ENCODE peak calls at places on chromosomes 5 and 9, in nine cellular contexts. One of them, this sample, is unnamed.
A peak's percentile ranks its signal among the peaks of the same experiment; 100 is the strongest.

GRCh38 chr5:147055850-147056523 is 177.4 kb upstream of the PPP2R2B start:
- DNase-seq in T-cell: no peak
- DNase-seq in neural progenitor cell: peak; percentile 37
- DNase-seq in fibroblast of lung: no peak
- DNase-seq in OCI-M1: no peak
- DNase-seq in AG09319: no peak
- DNase-seq in T-helper 9 cell: no peak
- DNase-seq in mucosa of descending colon: no peak
- DNase-seq in stimulated activated CD4-positive, alpha-beta T cell treated with anti-CD3 and anti-CD28 coated beads, Interleukin-2, amount 100 ng/mL, for 48 hours: no peak
- DNase-seq in this sample: no peak

GRCh38 chr5:159582756-159583523 is 252.7 kb upstream of the IL12B start:
- DNase-seq in T-helper 9 cell: no peak
- DNase-seq in T-cell: no peak
- DNase-seq in AG09319: no peak
- DNase-seq in mucosa of descending colon: no peak
- DNase-seq in neural progenitor cell: no peak
- DNase-seq in fibroblast of lung: peak; percentile 43
- DNase-seq in OCI-M1: no peak
- DNase-seq in stimulated activated CD4-positive, alpha-beta T cell treated with anti-CD3 and anti-CD28 coated beads, Interleukin-2, amount 100 ng/mL, for 48 hours: no peak
- DNase-seq in this sample: no peak

GRCh38 chr9:133594310-133594709 is 14.9 kb downstream of the FAM163B start:
- DNase-seq in mucosa of descending colon: no peak
- DNase-seq in AG09319: no peak
- DNase-seq in fibroblast of lung: no peak
- DNase-seq in T-helper 9 cell: no peak
- DNase-seq in neural progenitor cell: no peak
- DNase-seq in OCI-M1: no peak
- DNase-seq in stimulated activated CD4-positive, alpha-beta T cell treated with anti-CD3 and anti-CD28 coated beads, Interleukin-2, amount 100 ng/mL, for 48 hours: no peak
- DNase-seq in T-cell: no peak
- DNase-seq in this sample: no peak

GRCh38 chr5:35161637-35162248 is 68.5 kb downstream of the PRLR start:
- DNase-seq in fibroblast of lung: no peak
- DNase-seq in AG09319: no peak
- DNase-seq in OCI-M1: no peak
- DNase-seq in T-cell: no peak
- DNase-seq in T-helper 9 cell: no peak
- DNase-seq in stimulated activated CD4-positive, alpha-beta T cell treated with anti-CD3 and anti-CD28 coated beads, Interleukin-2, amount 100 ng/mL, for 48 hours: no peak
- DNase-seq in neural progenitor cell: no peak
- DNase-seq in mucosa of descending colon: no peak
- DNase-seq in this sample: no peak

GRCh38 chr5:149831492-149831891 is 101.4 kb downstream of the PPARGC1B start:
- DNase-seq in mucosa of descending colon: no peak
- DNase-seq in AG09319: no peak
- DNase-seq in T-helper 9 cell: no peak
- DNase-seq in neural progenitor cell: no peak
- DNase-seq in stimulated activated CD4-positive, alpha-beta T cell treated with anti-CD3 and anti-CD28 coated beads, Interleukin-2, amount 100 ng/mL, for 48 hours: peak; percentile 30
- DNase-seq in OCI-M1: no peak
- DNase-seq in fibroblast of lung: no peak
- DNase-seq in T-cell: no peak
- DNase-seq in this sample: no peak

GRCh38 chr5:152349683-152350526 is 55.2 kb downstream of the NMUR2 start:
- DNase-seq in AG09319: no peak
- DNase-seq in neural progenitor cell: peak; percentile 68
- DNase-seq in fibroblast of lung: peak; percentile 24
- DNase-seq in T-helper 9 cell: peak; percentile 2
- DNase-seq in mucosa of descending colon: peak; percentile 32
- DNase-seq in OCI-M1: peak; percentile 46
- DNase-seq in T-cell: no peak
- DNase-seq in stimulated activated CD4-positive, alpha-beta T cell treated with anti-CD3 and anti-CD28 coated beads, Interleukin-2, amount 100 ng/mL, for 48 hours: peak; percentile 11
- DNase-seq in this sample: peak; percentile 12

GRCh38 chr9:134088064-134088725 is 20.4 kb upstream of the BRD3 start:
- DNase-seq in T-helper 9 cell: no peak
- DNase-seq in neural progenitor cell: no peak
- DNase-seq in OCI-M1: no peak
- DNase-seq in stimulated activated CD4-positive, alpha-beta T cell treated with anti-CD3 and anti-CD28 coated beads, Interleukin-2, amount 100 ng/mL, for 48 hours: no peak
- DNase-seq in mucosa of descending colon: peak; percentile 11
- DNase-seq in T-cell: no peak
- DNase-seq in AG09319: no peak
- DNase-seq in fibroblast of lung: no peak
- DNase-seq in this sample: no peak

GRCh38 chr9:131167936-131168335 is 42.5 kb downstream of the NUP214 start:
- DNase-seq in mucosa of descending colon: no peak
- DNase-seq in T-cell: no peak
- DNase-seq in fibroblast of lung: no peak
- DNase-seq in OCI-M1: no peak
- DNase-seq in T-helper 9 cell: no peak
- DNase-seq in AG09319: no peak
- DNase-seq in stimulated activated CD4-positive, alpha-beta T cell treated with anti-CD3 and anti-CD28 coated beads, Interleukin-2, amount 100 ng/mL, for 48 hours: no peak
- DNase-seq in neural progenitor cell: no peak
- DNase-seq in this sample: no peak

GRCh38 chr9:114989600-114990410 is 59.4 kb upstream of the TNFSF8 start:
- DNase-seq in mucosa of descending colon: no peak
- DNase-seq in T-cell: peak; percentile 26
- DNase-seq in neural progenitor cell: no peak
- DNase-seq in T-helper 9 cell: no peak
- DNase-seq in stimulated activated CD4-positive, alpha-beta T cell treated with anti-CD3 and anti-CD28 coated beads, Interleukin-2, amount 100 ng/mL, for 48 hours: peak; percentile 55
- DNase-seq in OCI-M1: no peak
- DNase-seq in AG09319: no peak
- DNase-seq in fibroblast of lung: no peak
- DNase-seq in this sample: no peak

GRCh38 chr9:134488901-134489280 is 152.7 kb upstream of the COL5A1 start:
- DNase-seq in fibroblast of lung: no peak
- DNase-seq in AG09319: no peak
- DNase-seq in neural progenitor cell: no peak
- DNase-seq in stimulated activated CD4-positive, alpha-beta T cell treated with anti-CD3 and anti-CD28 coated beads, Interleukin-2, amount 100 ng/mL, for 48 hours: no peak
- DNase-seq in OCI-M1: no peak
- DNase-seq in T-helper 9 cell: no peak
- DNase-seq in T-cell: no peak
- DNase-seq in mucosa of descending colon: no peak
- DNase-seq in this sample: no peak

GRCh38 chr9:38109601-38110000 is 40.6 kb upstream of the SHB start:
- DNase-seq in OCI-M1: no peak
- DNase-seq in AG09319: no peak
- DNase-seq in stimulated activated CD4-positive, alpha-beta T cell treated with anti-CD3 and anti-CD28 coated beads, Interleukin-2, amount 100 ng/mL, for 48 hours: no peak
- DNase-seq in T-helper 9 cell: no peak
- DNase-seq in fibroblast of lung: no peak
- DNase-seq in T-cell: no peak
- DNase-seq in mucosa of descending colon: no peak
- DNase-seq in neural progenitor cell: no peak
- DNase-seq in this sample: no peak

GRCh38 chr5:73709536-73710129 is 83.6 kb downstream of the ARHGEF28 start:
- DNase-seq in AG09319: no peak
- DNase-seq in T-helper 9 cell: no peak
- DNase-seq in mucosa of descending colon: no peak
- DNase-seq in OCI-M1: no peak
- DNase-seq in T-cell: no peak
- DNase-seq in stimulated activated CD4-positive, alpha-beta T cell treated with anti-CD3 and anti-CD28 coated beads, Interleukin-2, amount 100 ng/mL, for 48 hours: no peak
- DNase-seq in neural progenitor cell: no peak
- DNase-seq in fibroblast of lung: no peak
- DNase-seq in this sample: no peak

GRCh38 chr5:172733179-172733973 is 37.6 kb downstream of the DUSP1 start:
- DNase-seq in T-helper 9 cell: no peak
- DNase-seq in AG09319: peak; percentile 99
- DNase-seq in mucosa of descending colon: peak; percentile 68
- DNase-seq in neural progenitor cell: peak; percentile 42
- DNase-seq in T-cell: no peak
- DNase-seq in stimulated activated CD4-positive, alpha-beta T cell treated with anti-CD3 and anti-CD28 coated beads, Interleukin-2, amount 100 ng/mL, for 48 hours: no peak
- DNase-seq in OCI-M1: no peak
- DNase-seq in fibroblast of lung: peak; percentile 94
- DNase-seq in this sample: peak; percentile 33

GRCh38 chr5:53035868-53036381 is 46.8 kb downstream of the ITGA2 start:
- DNase-seq in OCI-M1: peak; percentile 61
- DNase-seq in T-cell: no peak
- DNase-seq in mucosa of descending colon: peak; percentile 59
- DNase-seq in AG09319: no peak
- DNase-seq in T-helper 9 cell: no peak
- DNase-seq in neural progenitor cell: peak; percentile 44
- DNase-seq in stimulated activated CD4-positive, alpha-beta T cell treated with anti-CD3 and anti-CD28 coated beads, Interleukin-2, amount 100 ng/mL, for 48 hours: no peak
- DNase-seq in fibroblast of lung: peak; percentile 39
- DNase-seq in this sample: no peak

GRCh38 chr9:92142329-92142728 is 27.1 kb upstream of the SPTLC1 start:
- DNase-seq in stimulated activated CD4-positive, alpha-beta T cell treated with anti-CD3 and anti-CD28 coated beads, Interleukin-2, amount 100 ng/mL, for 48 hours: no peak
- DNase-seq in mucosa of descending colon: no peak
- DNase-seq in fibroblast of lung: no peak
- DNase-seq in neural progenitor cell: no peak
- DNase-seq in T-cell: no peak
- DNase-seq in AG09319: no peak
- DNase-seq in OCI-M1: no peak
- DNase-seq in T-helper 9 cell: no peak
- DNase-seq in this sample: no peak

GRCh38 chr9:97598461-97599288 is 34.5 kb downstream of the TSTD2 start:
- DNase-seq in T-cell: peak; percentile 48
- DNase-seq in stimulated activated CD4-positive, alpha-beta T cell treated with anti-CD3 and anti-CD28 coated beads, Interleukin-2, amount 100 ng/mL, for 48 hours: peak; percentile 63
- DNase-seq in neural progenitor cell: peak; percentile 87
- DNase-seq in fibroblast of lung: peak; percentile 84
- DNase-seq in AG09319: peak; percentile 64
- DNase-seq in OCI-M1: peak; percentile 91
- DNase-seq in mucosa of descending colon: peak; percentile 93
- DNase-seq in T-helper 9 cell: peak; percentile 54
- DNase-seq in this sample: peak; percentile 83

This sample was measured in MV-4-11.